ENCODE peak calls at places on chromosomes 4 and X, in eight cellular contexts. Y, A, F, H, I, P, V and L are unnamed samples.
A peak's percentile ranks its signal among the peaks of the same experiment; 100 is the strongest.

GRCh38 chr4:134470544-134470943 is 269.0 kb upstream of the PABPC4L start:
- DNase-seq in Y (peak; percentile 11), V (peak; percentile 28), H (peak; percentile 8), F (no peak), A (peak; percentile 63), P (no peak), I (no peak), L (peak; percentile 59)

GRCh38 chr4:8051644-8052043 is 107.0 kb downstream of the ABLIM2 start:
- DNase-seq in I (no peak), Y (no peak), A (no peak), F (no peak), P (no peak), V (no peak), H (no peak), L (no peak)

GRCh38 chrX:45803383-45803921 is 602.8 kb upstream of the DIPK2B start:
- DNase-seq in P (no peak), I (no peak), H (no peak), Y (no peak), A (peak; percentile 61), F (no peak), V (no peak), L (no peak)

GRCh38 chrX:105477351-105477750 is 256.9 kb upstream of the TEX13A start:
- DNase-seq in A (no peak), H (no peak), V (no peak), F (no peak), Y (no peak), I (no peak), P (no peak), L (no peak)

GRCh38 chr4:139734201-139734874 is 68.7 kb downstream of the MGST2 start:
- DNase-seq in F (no peak), H (no peak), Y (no peak), V (no peak), P (no peak), A (no peak), I (no peak), L (no peak)

GRCh38 chrX:115344885-115345653 is 55.6 kb downstream of the LUZP4 start:
- DNase-seq in F (peak; percentile 62), Y (peak; percentile 50), P (peak; percentile 85), H (peak; percentile 85), I (no peak), A (peak; percentile 94), V (peak; percentile 65), L (peak; percentile 74)

GRCh38 chrX:105167233-105167632 is 53.3 kb downstream of the TEX13A start:
- DNase-seq in V (no peak), P (no peak), A (no peak), F (no peak), I (no peak), H (no peak), Y (no peak), L (no peak)

GRCh38 chr4:80266902-80267380 is 477 bp downstream of the FGF5 start:
- DNase-seq in F (no peak), Y (no peak), I (no peak), P (peak; percentile 32), V (no peak), A (peak; percentile 15), H (no peak), L (peak; percentile 20)

GRCh38 chrX:136146614-136147319 is 566 bp upstream of the FHL1 start:
- DNase-seq in F (peak; percentile 12), H (peak; percentile 17), A (peak; percentile 30), Y (no peak), V (no peak), P (peak; percentile 49), I (no peak), L (no peak)

GRCh38 chrX:78307665-78308064 is 19.7 kb downstream of the CYSLTR1 start:
- DNase-seq in P (no peak), V (no peak), Y (peak; percentile 16), I (no peak), A (no peak), H (no peak), F (no peak), L (no peak)

GRCh38 chr4:159105761-159106243 is 2.9 kb downstream of the RAPGEF2 start:
- DNase-seq in I (peak; percentile 57), F (no peak), V (no peak), P (no peak), Y (no peak), A (peak; percentile 96), H (peak; percentile 26), L (no peak)

GRCh38 chr4:2792711-2793577 is at the start of gene SH3BP2:
- DNase-seq in P (peak; percentile 81), I (no peak), H (peak; percentile 88), Y (no peak), V (peak; percentile 86), A (peak; percentile 69), F (peak; percentile 47), L (peak; percentile 85)

GRCh38 chr4:41122309-41122708 is 92.0 kb downstream of the APBB2 start:
- DNase-seq in H (no peak), V (no peak), P (no peak), F (no peak), Y (no peak), A (no peak), I (no peak), L (no peak)

GRCh38 chrX:109714340-109714958 is 18.6 kb downstream of the ACSL4 start:
- DNase-seq in P (no peak), Y (no peak), H (no peak), V (no peak), F (no peak), A (peak; percentile 50), I (no peak), L (no peak)

GRCh38 chrX:153372949-153373348 is 28.2 kb downstream of the PNMA6E start:
- DNase-seq in F (no peak), H (no peak), P (no peak), V (no peak), I (no peak), Y (no peak), A (no peak), L (no peak)

GRCh38 chr4:107666134-107666533 is 53.9 kb downstream of the PAPSS1 start:
- DNase-seq in F (no peak), P (no peak), V (no peak), A (peak; percentile 57), H (no peak), I (no peak), Y (no peak), L (no peak)

GRCh38 chr4:182808673-182809416 is 108.3 kb downstream of the DCTD start:
- DNase-seq in V (no peak), Y (no peak), H (no peak), P (no peak), I (peak; percentile 55), A (no peak), F (no peak), L (no peak)

GRCh38 chr4:55080174-55080865 is 45.1 kb downstream of the KDR start:
- DNase-seq in V (no peak), F (no peak), A (no peak), I (no peak), Y (no peak), H (no peak), P (no peak), L (no peak)

GRCh38 chr4:13612569-13612968 is 15.0 kb downstream of the BOD1L1 start:
- DNase-seq in Y (no peak), I (no peak), A (no peak), V (no peak), F (no peak), P (no peak), H (no peak), L (no peak)

GRCh38 chr4:105542032-105542431 is 10.4 kb upstream of the ARHGEF38 start:
- DNase-seq in Y (no peak), V (no peak), I (no peak), A (no peak), F (no peak), P (no peak), H (no peak), L (no peak)

GRCh38 chr4:105543881-105544280 is 8.5 kb upstream of the ARHGEF38 start:
- DNase-seq in F (no peak), A (no peak), P (no peak), I (no peak), Y (no peak), H (no peak), V (no peak), L (no peak)

GRCh38 chr4:105544517-105544916 is 7.9 kb upstream of the ARHGEF38 start:
- DNase-seq in F (no peak), H (no peak), A (no peak), P (no peak), Y (no peak), V (no peak), I (no peak), L (no peak)

GRCh38 chr4:105546086-105546485 is 6.3 kb upstream of the ARHGEF38 start:
- DNase-seq in P (no peak), H (no peak), I (no peak), A (no peak), V (no peak), F (no peak), Y (no peak), L (no peak)

GRCh38 chr4:105541420-105541819 is 11.0 kb upstream of the ARHGEF38 start:
- DNase-seq in V (no peak), Y (no peak), A (no peak), I (no peak), F (no peak), P (no peak), H (no peak), L (no peak)
- TF ChIP-seq CTCF in V (no peak), Y (no peak), A (no peak), I (no peak), F (no peak), P (no peak), H (no peak), L (no peak)

GRCh38 chrX:68934922-68935321 is 106.1 kb downstream of the EFNB1 start:
- DNase-seq in F (no peak), Y (no peak), A (no peak), I (no peak), H (no peak), P (no peak), V (peak; percentile 19), L (no peak)
- TF ChIP-seq POLR2A in F (no peak), Y (no peak), A (no peak), I (no peak), H (no peak), P (no peak), V (no peak), L (no peak)

GRCh38 chr4:44771789-44772188 is 45.4 kb upstream of the GNPDA2 start:
- DNase-seq in P (no peak), V (no peak), F (no peak), A (no peak), Y (no peak), H (no peak), I (no peak), L (no peak)

GRCh38 chr4:44766453-44766852 is 40.1 kb upstream of the GNPDA2 start:
- DNase-seq in F (no peak), V (no peak), A (no peak), Y (no peak), I (no peak), P (no peak), H (no peak), L (no peak)

DNA sequence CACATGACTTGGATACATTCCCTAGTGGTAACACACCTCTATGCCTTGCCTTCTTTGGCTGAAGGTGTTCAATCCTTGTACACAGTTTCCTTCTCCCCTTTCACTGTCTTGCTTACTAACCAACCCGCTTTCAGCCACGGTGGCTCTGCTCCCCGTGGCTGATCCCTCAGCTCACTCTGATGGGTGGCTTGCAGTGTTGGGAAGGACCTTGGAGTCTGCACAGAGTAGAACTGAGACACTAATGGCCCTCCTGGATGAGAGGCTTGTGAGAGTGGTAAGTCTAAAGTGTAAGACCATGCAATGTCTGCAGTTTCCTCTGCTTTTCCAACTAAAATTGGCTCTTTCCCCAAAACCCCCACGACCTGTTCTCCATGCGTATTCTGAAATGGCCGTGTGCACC is 46.0 kb upstream of the GNPDA2 start:
- DNase-seq in F (no peak), V (no peak), H (no peak), Y (no peak), P (no peak), A (no peak), I (no peak), L (no peak)
- H3K9me3 ChIP-seq in F (no peaks in the 10 kb centered on the region), V (no peaks in the 10 kb centered on the region), H (peaks cover 15% of the 10 kb centered on the region), Y (no peaks in the 10 kb centered on the region), P (no peaks in the 10 kb centered on the region), A (no peaks in the 10 kb centered on the region), I (no peaks in the 10 kb centered on the region), L (no peaks in the 10 kb centered on the region)

GRCh38 chr4:25020240-25020639 is 10.5 kb downstream of the LGI2 start:
- DNase-seq in F (peak; percentile 16), Y (no peak), I (no peak), A (no peak), P (no peak), V (no peak), H (no peak), L (no peak)
- TF ChIP-seq CTCF in F (no peak), Y (no peak), I (no peak), A (no peak), P (no peak), V (no peak), H (no peak), L (no peak)